ENCODE peak calls at places on chromosome 9, in four cellular contexts. Y is HS-5, C is GM13976, P is hepatic stellate cell. J is an unnamed sample.

GRCh38 chr9:33161589-33162132 is 5.5 kb downstream of the B4GALT1 start:
- DNase-seq in Y (no peak), C (no peak), P (no peak), J (no peak)

GRCh38 chr9:123834907-123835562 is 94.9 kb downstream of the DENND1A start:
- DNase-seq in Y (no peak), C (peak), P (peak), J (no peak)

GRCh38 chr9:84471816-84472215 is 131.3 kb upstream of the SLC28A3 start:
- DNase-seq in P (no peak), Y (no peak), C (no peak), J (no peak)

GRCh38 chr9:35273591-35273990 is 111.8 kb downstream of the UNC13B start:
- DNase-seq in Y (no peak), C (no peak), P (no peak), J (no peak)

GRCh38 chr9:117156771-117157535 is 257.9 kb downstream of the ASTN2 start:
- DNase-seq in C (no peak), P (no peak), Y (no peak), J (no peak)

GRCh38 chr9:108675708-108676107 is 180.1 kb downstream of the ACTL7B start:
- DNase-seq in C (no peak), Y (no peak), P (no peak), J (no peak)

GRCh38 chr9:108811944-108812343 is 43.8 kb downstream of the ACTL7B start:
- DNase-seq in P (no peak), C (no peak), Y (no peak), J (no peak)

GRCh38 chr9:127884427-127884911 is 7.0 kb upstream of the AK1 start:
- DNase-seq in P (no peak), Y (no peak), C (no peak), J (no peak)